ENCODE peak calls at places on chromosomes 5 and 9, in four cellular contexts. N, M, F and A are unnamed samples. For H3K4me1, the result is how much of the 10 kb centered on the place peaks cover.

GRCh38 chr5:18281947-18282557 is 647.8 kb downstream of the TAF11L14 start:
- DNase-seq in N (no peak), M (no peak), F (peak), A (no peak)

GRCh38 chr5:157917909-157918809 is 59.2 kb upstream of the CLINT1 start:
- DNase-seq in N (peak), M (peak), F (peak), A (peak)

GRCh38 chr5:134561871-134562296 is 36.4 kb downstream of the JADE2 start:
- DNase-seq in N (no peak), M (peak), F (peak), A (peak)

GRCh38 chr5:124642148-124642547 is 104.3 kb downstream of the ZNF608 start:
- DNase-seq in N (no peak), M (no peak), F (no peak), A (no peak)

GRCh38 chr9:123763910-123764588 is 165.9 kb downstream of the DENND1A start:
- DNase-seq in N (no peak), M (no peak), F (no peak), A (no peak)

GRCh38 chr5:158755971-158756370 is 343.7 kb downstream of the EBF1 start:
- DNase-seq in N (no peak), M (no peak), F (no peak), A (no peak)

GRCh38 chr9:126501383-126502331 is 112.1 kb upstream of the LMX1B start:
- DNase-seq in N (no peak), M (no peak), F (no peak), A (no peak)

GRCh38 chr9:75101004-75101601 is 12.8 kb downstream of the OSTF1 start:
- DNase-seq in N (no peak), M (no peak), F (no peak), A (no peak)

GRCh38 chr5:178211095-178212048 is 7.0 kb downstream of the HNRNPAB start:
- DNase-seq in N (no peak), M (no peak), F (no peak), A (no peak)

GRCh38 chr5:157540707-157541451 is 34.7 kb downstream of the ADAM19 start:
- DNase-seq in N (no peak), M (peak), F (peak), A (peak)

GRCh38 chr9:38339496-38339895 is 53.0 kb upstream of the ALDH1B1 start:
- DNase-seq in N (no peak), M (no peak), F (no peak), A (no peak)

GRCh38 chr5:148949871-148950863 is 112.7 kb downstream of the SH3TC2 start:
- DNase-seq in N (no peak), M (peak), F (no peak), A (no peak)

GRCh38 chr5:140795259-140795641 is 598 bp downstream of the PCDHA2 start:
- DNase-seq in N (no peak), M (no peak), F (no peak), A (no peak)

GRCh38 chr9:126482361-126483044 is 131.2 kb upstream of the LMX1B start:
- DNase-seq in N (no peak), M (peak), F (no peak), A (no peak)

GRCh38 chr9:122821278-122821952 is 7.0 kb downstream of the PDCL start:
- DNase-seq in N (no peak), M (peak), F (no peak), A (no peak)

GRCh38 chr5:67100301-67100700 is 96.3 kb downstream of the CD180 start:
- DNase-seq in N (no peak), M (no peak), F (no peak), A (no peak)

GRCh38 chr5:142821733-142822487 is 51.7 kb downstream of the ARHGAP26 start:
- DNase-seq in N (no peak), M (no peak), F (no peak), A (no peak)

GRCh38 chr5:84881737-84882136 is 497.1 kb upstream of the EDIL3 start:
- DNase-seq in N (no peak), M (no peak), F (no peak), A (no peak)

GRCh38 chr9:134390537-134390936 is 64.3 kb downstream of the RXRA start:
- DNase-seq in N (no peak), M (no peak), F (no peak), A (no peak)

DNA sequence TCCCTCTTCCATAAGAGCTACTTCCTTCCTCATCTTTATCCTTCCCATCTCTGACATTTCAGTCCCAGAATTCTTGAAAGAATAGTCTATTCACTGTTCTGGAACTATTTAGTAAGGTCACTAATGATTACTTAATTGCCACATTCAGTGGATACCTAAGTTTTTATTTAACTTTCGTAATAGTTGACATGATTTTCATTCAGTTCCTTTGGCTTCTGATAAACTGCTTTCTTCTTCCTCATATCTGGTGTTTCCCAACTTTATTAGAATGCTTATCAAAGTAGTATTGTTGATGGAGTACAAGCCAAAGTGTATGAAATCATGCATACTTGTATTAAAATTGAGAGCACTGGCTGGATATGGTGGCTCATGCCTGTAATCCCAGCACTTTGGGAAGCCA is 10.8 kb downstream of the UBE2D2 start:
- DNase-seq in N (no peak), M (no peak), F (no peak), A (no peak)
- H3K4me1 ChIP-seq in N (under half), M (under half), F (under half), A (half or more)

GRCh38 chr5:74641014-74641777 is 668 bp upstream of the ENC1 start:
- DNase-seq in N (peak), M (peak), F (peak), A (peak)
- H3K4me1 ChIP-seq in N (under half), M (under half), F (under half), A (half or more)

DNA sequence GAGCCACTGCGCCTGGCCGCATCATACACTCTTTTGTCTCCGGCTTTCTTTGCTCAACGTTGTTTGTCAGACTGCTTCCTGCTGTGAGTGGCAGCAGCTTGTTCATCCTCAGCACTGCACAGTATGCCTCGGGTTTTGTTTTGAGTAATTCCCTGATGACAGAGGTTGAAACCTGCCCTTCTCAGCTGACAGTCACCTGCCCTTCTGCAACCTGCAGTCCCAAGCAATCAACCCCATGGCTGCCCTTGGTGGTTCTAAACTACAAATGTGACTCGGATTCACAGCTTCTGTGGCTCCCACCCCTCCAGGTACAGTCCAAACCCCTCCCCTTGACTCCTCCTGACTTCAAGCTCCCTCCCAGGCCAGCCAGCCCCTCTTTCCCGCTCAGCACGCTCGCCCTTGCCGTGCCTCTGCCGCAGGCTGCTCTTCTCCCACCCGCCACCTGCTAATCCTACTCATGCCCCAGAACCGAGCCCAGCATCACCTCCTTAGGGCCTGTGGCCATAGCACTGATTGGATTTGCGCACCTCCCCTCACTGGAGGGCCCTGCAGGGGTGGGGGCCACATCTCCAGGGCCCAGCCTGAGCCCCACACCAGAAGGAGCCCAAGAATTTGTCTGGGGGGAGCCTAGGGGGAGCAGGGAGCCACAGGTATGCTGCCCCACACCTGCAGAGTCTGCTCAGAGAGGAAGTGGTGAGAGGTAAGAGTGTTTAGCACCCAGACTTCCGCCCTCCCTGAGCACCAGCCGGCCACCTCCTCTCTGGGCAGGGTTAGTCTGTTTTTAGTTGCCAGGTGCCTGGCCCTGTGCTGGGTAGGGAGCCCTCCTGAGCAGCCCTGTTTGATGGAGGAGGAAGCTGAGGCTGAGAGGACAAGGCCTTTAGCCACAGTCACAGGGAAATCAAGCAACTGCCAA is 10.1 kb downstream of the EEIG1 start:
- DNase-seq in N (no peak), M (no peak), F (peak), A (no peak)
- H3K4me1 ChIP-seq in N (half or more), M (half or more), F (half or more), A (half or more)

GRCh38 chr5:172899436-172899835 is 59.8 kb upstream of the RPL26L1 start:
- DNase-seq in N (no peak), M (no peak), F (no peak), A (no peak)

GRCh38 chr5:172895549-172895948 is 61.5 kb downstream of the ERGIC1 start:
- DNase-seq in N (no peak), M (no peak), F (no peak), A (no peak)

GRCh38 chr5:172898513-172899369 is 60.5 kb upstream of the RPL26L1 start:
- DNase-seq in N (no peak), M (no peak), F (no peak), A (no peak)

GRCh38 chr5:172896465-172896864 is 62.4 kb downstream of the ERGIC1 start:
- DNase-seq in N (no peak), M (peak), F (no peak), A (no peak)

DNA sequence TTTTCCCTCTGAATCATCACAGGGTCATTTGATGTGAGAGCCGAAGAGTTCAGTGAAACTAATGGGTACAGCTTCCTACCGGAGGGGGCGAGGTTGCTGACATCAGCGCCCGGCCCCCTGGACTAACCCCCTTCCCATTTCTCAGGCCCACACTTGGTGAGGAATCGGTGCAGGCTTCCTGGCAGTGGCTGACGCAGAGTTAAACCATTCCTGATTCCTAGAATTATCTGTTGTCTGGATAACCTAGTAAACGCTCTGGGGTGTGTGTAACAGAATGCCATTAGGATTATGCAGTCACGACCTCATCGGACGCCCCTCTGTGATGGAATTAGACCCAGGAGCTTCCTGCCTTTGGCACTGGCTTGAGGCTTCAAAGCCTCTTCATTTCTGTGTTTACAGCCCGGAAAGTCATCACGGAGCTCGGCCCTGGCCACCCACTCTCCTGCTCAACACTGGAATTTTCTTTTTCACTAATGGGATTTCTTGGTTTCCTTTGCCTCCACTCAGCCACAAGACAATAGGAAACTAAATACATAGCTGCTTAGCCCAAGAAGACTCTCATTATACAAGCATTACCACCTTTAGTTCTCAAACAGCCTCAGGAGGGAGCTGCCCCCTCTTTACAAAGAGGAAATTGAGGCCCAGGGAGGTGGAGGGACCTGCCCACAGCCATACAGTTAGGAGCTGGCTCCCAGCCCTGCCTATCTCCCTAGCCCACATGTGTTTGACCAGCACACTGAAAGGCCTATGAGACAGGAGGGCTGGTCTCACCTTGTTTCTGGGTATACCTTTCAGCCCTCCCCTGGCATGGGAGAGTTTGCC is 61.3 kb upstream of the RPL26L1 start:
- DNase-seq in N (no peak), M (peak), F (no peak), A (no peak)
- H3K4me1 ChIP-seq in N (under half), M (half or more), F (under half), A (under half)

DNA sequence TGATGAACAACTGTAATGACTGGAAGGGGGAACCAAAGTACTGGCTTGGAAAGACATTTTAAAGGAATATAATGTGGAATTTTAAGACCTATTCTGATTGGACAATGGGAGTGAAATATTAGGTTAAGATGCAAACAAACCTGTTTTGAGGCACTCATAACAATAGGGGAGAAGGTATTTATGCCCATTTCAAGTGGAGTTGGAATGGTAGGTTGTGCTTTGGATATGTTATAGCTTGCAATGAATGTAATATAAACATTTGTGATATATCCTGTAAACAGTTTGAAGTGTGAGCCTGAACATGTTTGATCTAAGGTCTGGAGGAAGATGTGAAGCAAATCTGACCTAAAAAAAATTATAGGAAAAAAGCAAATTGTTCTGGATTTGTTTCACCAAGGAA is 129.6 kb upstream of the GRHPR start:
- DNase-seq in N (no peak), M (no peak), F (no peak), A (no peak)
- H3K4me1 ChIP-seq in N (under half), M (under half), F (under half), A (under half)

DNA sequence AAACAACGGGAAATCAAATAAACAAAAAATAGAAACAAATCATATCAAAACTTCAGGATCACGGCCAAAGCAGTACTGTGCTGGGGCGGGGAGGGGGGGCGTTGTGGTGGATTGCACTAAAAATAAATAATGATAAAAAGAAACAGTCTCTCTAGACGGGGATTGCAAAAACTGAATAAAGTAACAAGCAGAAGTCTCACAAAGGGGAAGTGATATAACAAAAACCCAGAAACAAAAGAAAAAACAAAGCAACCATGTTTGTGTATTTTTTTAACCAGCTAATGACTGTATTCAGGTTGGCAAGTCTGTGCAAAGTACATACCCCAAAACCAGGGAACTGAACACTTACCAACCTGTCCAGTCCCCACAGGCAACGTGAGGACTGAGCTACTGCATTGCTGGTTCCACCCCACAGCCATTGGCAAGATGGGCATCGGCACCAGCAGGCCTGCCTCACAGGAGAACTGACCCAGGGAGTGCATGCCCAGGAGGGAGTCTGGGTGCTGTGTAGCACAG is 24.1 kb downstream of the BICD2 start:
- DNase-seq in N (no peak), M (no peak), F (no peak), A (no peak)
- H3K4me1 ChIP-seq in N (under half), M (half or more), F (under half), A (half or more)

DNA sequence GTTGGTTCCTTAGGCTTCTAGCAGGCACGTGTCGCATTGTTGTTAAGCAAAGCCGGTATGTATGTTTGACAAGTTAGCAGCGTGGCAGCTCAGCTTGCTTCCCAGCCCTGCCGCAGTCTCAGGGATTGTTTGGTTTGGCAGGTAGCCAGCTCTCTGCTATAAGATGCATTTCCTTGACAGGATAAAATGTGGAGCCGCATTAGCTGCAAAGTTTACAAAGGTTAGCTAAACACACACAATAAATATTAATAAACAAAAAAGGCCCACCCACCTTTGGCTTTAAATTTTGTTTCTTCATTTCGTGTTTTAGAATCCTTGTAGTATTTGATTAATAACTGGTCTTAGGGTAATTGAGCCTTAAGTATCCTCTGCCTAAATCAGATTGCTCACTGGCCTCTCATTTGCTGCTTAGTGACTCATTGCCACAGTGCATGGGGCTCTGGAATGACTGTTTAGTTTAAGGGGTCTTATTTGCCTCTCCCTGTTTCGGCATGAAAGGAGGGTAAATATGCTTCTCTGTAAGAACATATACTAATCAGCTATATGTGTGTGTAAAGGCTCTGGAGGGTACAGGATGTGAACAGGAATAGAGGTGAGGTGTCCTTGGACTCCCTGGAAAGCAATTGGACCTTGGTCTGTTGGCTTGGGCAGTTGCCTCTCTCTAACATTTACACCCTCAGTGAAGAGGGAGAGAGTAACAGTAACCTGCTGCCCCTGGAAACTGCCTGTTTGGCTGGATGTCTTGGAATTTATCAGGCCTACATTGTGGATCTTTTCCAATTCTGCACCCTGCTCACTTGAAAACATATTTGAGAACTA is 122.0 kb downstream of the GDNF start:
- DNase-seq in N (peak), M (no peak), F (peak), A (peak)
- H3K4me1 ChIP-seq in N (under half), M (under half), F (half or more), A (under half)